ENCODE peak calls at places on chromosomes 7 and 10, in ten cellular contexts. M is neural crest cell, E is GM13977, L is mammary epithelial cell, X is SK-N-SH, C is AG09309, K is cardiac fibroblast, P is NB4, H is brain microvascular endothelial cell, N is psoas muscle. J is an unnamed sample.

GRCh38 chr7:16719699-16720098 is 33.9 kb upstream of the TSPAN13 start:
- DNase-seq in L (no peak), C (no peak), K (peak), N (no peak), H (no peak), X (no peak), M (no peak), P (no peak), E (no peak), J (no peak)

GRCh38 chr10:35639021-35639521 is 3.0 kb downstream of the FZD8 start:
- DNase-seq in N (no peak), K (no peak), M (no peak), H (no peak), P (no peak), X (peak), C (no peak), E (no peak), L (no peak), J (no peak)

GRCh38 chr10:102410427-102411073 is 8.0 kb downstream of the PSD start:
- DNase-seq in K (no peak), E (no peak), C (no peak), N (no peak), L (no peak), X (peak), H (no peak), M (peak), P (no peak), J (no peak)

GRCh38 chr7:37198188-37198905 is 250.3 kb downstream of the ELMO1 start:
- DNase-seq in M (no peak), H (no peak), K (no peak), N (no peak), P (no peak), C (no peak), X (no peak), E (no peak), L (no peak), J (no peak)

GRCh38 chr10:44899450-44900080 is 11.6 kb upstream of the TMEM72 start:
- DNase-seq in L (no peak), C (no peak), N (no peak), X (no peak), E (no peak), K (no peak), H (no peak), P (no peak), M (no peak), J (no peak)

GRCh38 chr10:102450374-102451104 is 804 bp downstream of the C10orf95 start:
- DNase-seq in M (peak), X (peak), K (peak), L (peak), E (peak), C (no peak), P (peak), N (peak), H (peak), J (peak)

GRCh38 chr10:64574371-64574770 is 1053.2 kb downstream of the REEP3 start:
- DNase-seq in C (no peak), N (no peak), L (no peak), H (no peak), M (no peak), P (no peak), E (no peak), K (no peak), X (peak), J (no peak)

GRCh38 chr10:72367301-72367970 is 12.7 kb upstream of the DNAJB12 start:
- DNase-seq in M (no peak), K (peak), P (no peak), E (no peak), C (no peak), H (no peak), N (no peak), X (no peak), L (no peak), J (no peak)

GRCh38 chr10:123157210-123157609 is 3.0 kb downstream of the BUB3 start:
- DNase-seq in M (no peak), X (no peak), P (peak), H (peak), E (no peak), L (peak), K (peak), N (no peak), C (no peak), J (no peak)

GRCh38 chr7:83347836-83348482 is 185.3 kb upstream of the PCLO start:
- DNase-seq in N (no peak), C (no peak), L (peak), M (no peak), P (no peak), E (no peak), X (peak), H (peak), K (peak), J (no peak)

DNA sequence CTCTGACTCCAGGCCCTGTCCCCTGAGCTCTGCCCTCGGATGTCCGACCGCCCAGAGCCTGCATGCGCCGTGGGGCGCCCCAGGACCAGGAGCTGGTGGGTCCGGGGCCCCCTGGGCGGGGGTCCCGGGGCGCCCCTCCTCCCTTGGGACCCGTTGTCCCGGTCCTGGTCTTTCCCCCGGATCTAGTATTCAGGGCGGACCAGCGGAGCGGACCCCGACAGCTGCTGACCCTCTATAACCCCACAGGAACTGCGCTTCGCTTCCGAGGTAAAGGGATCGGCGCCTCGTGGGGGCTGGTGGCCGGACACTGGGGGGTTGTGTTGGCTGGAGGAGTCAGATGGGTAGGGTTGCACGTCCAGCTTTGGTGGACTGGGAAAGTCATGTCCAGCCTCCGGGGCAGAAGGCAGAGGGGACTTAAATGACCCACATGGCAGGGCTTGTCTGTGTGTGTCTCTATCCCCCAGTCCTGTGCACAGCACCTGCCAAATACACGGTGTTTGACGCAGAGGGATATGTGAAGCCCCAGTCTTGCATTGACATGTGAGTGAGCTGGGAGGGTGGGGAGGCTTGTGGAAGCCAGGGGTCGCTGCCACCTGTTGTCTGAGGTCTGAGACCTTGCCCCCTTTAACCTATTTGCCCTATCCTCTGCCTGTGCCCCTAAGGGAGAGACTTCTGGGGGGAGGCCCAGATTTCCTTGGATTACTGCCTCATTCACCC is 548 bp downstream of the MOSPD3 start:
- DNase-seq in N (no peak), K (no peak), P (peak), X (peak), H (no peak), M (no peak), E (no peak), C (no peak), L (no peak), J (no peak)
- TF ChIP-seq CTCF in N (no peak), K (no peak), P (peak), X (peak), H (peak), M (peak), E (peak), C (no peak), L (no peak), J (peak)

GRCh38 chr7:5053175-5053574 is 7.5 kb downstream of the RBAK start:
- DNase-seq in M (no peak), P (no peak), H (no peak), K (no peak), C (no peak), X (no peak), E (no peak), N (no peak), L (no peak), J (no peak)
- TF ChIP-seq CTCF in M (no peak), P (no peak), H (no peak), K (no peak), C (no peak), X (no peak), E (no peak), N (no peak), L (no peak), J (no peak)

GRCh38 chr10:28532509-28533314 is at the start of gene WAC:
- DNase-seq in E (peak), X (peak), M (peak), L (peak), P (peak), H (peak), N (peak), K (peak), C (peak), J (peak)
- TF ChIP-seq CTCF in E (peak), X (no peak), M (peak), L (no peak), P (no peak), H (peak), N (no peak), K (no peak), C (no peak), J (no peak)

DNA sequence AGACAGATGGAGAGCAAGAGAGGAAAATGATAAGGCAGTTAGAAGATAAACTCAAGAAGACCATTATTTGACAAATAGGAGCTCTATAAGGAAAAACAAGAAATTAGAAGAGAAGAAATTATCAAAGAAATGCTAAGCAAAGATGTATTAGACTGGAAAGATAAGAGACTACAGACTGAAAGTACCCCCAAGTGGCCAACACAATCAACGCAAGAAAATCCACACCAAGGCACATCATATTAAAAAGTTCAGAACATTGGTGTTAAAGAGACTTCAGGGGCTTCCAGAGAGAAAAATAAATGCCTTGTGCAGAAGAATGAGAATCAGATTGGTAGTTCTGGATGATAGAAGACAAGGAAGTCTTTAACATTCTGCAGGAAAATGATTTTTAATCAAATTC is 46.0 kb downstream of the SH2D4B start:
- DNase-seq in E (no peak), L (no peak), C (no peak), X (no peak), M (no peak), H (no peak), P (no peak), N (no peak), K (peak), J (no peak)
- TF ChIP-seq CTCF in E (peak), L (no peak), C (no peak), X (no peak), M (no peak), H (no peak), P (no peak), N (no peak), K (no peak), J (no peak)

GRCh38 chr7:27105161-27106122 is 3.0 kb upstream of the HOXA2 start:
- DNase-seq in K (no peak), X (no peak), M (no peak), C (no peak), H (no peak), L (peak), N (no peak), E (no peak), P (no peak), J (no peak)
- TF ChIP-seq CTCF in K (no peak), X (no peak), M (no peak), C (no peak), H (no peak), L (no peak), N (no peak), E (no peak), P (no peak), J (no peak)

GRCh38 chr10:43047288-43047970 is 29.4 kb upstream of the RET start:
- DNase-seq in N (no peak), X (peak), L (no peak), E (no peak), C (no peak), M (no peak), K (no peak), P (no peak), H (no peak), J (no peak)
- TF ChIP-seq CTCF in N (no peak), X (no peak), L (no peak), E (no peak), C (no peak), M (no peak), K (no peak), P (no peak), H (no peak), J (no peak)

DNA sequence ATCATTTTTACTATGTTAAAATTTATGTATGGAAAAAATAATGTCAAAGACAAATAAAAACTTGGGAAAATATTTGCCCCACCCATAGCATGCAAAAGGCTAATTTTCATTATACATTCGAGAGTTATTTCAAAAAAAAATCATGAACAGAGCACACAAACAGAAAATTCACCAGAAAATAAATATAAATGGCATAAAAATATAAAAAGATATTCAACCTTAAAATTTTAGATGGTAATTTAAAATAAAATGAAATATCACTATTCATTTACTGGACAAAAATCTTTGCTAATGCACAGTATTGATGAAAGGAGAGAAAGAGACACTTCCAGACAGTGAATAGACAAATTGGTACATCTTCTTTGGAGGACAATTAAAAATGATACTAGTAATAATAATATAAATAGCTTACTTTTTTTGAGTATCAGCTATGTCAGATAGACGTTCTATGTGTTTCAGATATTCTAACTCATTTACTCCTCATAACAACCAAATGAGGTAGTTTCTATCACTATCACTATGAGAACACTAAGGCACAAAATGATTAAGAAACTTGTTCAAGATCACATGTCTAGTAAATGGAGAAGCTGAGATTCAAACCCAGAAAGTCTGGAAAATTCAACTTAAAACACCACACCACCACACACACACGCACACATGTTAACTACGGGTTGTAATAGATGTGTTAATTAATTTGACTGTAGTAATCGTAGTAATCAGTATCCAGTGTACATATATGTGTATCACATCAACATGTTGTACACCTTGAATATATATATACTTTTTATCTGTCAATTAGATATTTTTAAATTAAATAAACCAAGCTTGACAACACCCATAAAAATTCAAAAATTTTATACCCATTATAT is 63.0 kb downstream of the CCDC71L start:
- DNase-seq in E (no peak), P (no peak), H (no peak), C (no peak), X (no peak), N (no peak), L (no peak), K (no peak), M (no peak), J (no peak)
- TF ChIP-seq CTCF in E (no peak), P (no peak), H (no peak), C (no peak), X (no peak), N (no peak), L (no peak), K (no peak), M (no peak), J (no peak)

GRCh38 chr7:665251-665650 is 61.2 kb upstream of the DNAAF5 start:
- DNase-seq in N (no peak), X (peak), K (peak), E (no peak), P (no peak), M (no peak), L (no peak), H (peak), C (peak), J (no peak)

GRCh38 chr7:664402-664775 is 62.1 kb upstream of the DNAAF5 start:
- DNase-seq in L (no peak), X (no peak), C (no peak), H (no peak), P (no peak), E (no peak), N (no peak), M (no peak), K (no peak), J (no peak)

GRCh38 chr7:668139-668871 is 58.2 kb upstream of the DNAAF5 start:
- DNase-seq in X (no peak), M (no peak), L (peak), H (peak), N (no peak), P (no peak), C (peak), E (no peak), K (peak), J (no peak)

GRCh38 chr7:666454-667292 is 59.8 kb upstream of the DNAAF5 start:
- DNase-seq in L (no peak), K (no peak), E (no peak), H (no peak), N (no peak), C (no peak), M (no peak), P (no peak), X (no peak), J (no peak)

DNA sequence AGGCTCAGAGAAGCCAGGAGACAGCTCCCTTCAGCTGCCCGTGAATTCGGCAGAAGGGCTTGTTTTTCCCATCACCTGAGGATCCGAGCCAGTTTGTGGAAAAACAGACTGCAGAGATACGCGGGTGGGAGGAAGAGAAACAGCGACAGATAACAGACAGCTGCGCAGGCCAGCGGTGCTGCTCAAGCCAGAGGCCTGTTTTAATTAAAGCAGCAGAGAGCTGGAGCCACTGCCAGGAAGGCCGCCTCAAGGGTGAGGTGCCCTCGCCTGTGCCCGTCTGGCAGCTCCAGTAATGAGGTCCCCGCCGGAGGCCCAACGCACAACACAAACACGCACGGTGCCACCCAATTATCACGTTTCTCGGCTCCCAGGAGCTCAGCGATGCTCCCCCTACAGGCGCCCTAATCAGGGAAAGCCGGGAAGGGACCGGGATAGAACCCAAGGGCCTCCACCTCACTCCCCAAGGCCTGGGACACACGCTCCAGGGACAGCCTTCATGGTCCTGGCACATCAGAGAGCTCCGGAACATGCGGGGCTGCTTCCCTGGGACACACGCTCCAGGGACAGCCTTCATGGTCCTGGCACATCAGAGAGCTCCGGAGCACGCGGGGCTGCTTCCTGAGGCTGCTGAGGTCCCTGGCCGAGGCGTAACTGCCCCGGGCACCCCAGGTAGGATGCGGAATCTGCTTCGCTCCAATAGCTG is 60.6 kb upstream of the DNAAF5 start:
- DNase-seq in C (no peak), L (no peak), X (peak), E (no peak), K (no peak), H (no peak), M (no peak), N (peak), P (no peak), J (no peak)
- TF ChIP-seq CTCF in C (peak), L (no peak), X (peak), E (no peak), K (peak), H (peak), M (no peak), N (no peak), P (no peak), J (no peak)